ENCODE peak calls at places on chromosome 3, in nine cellular contexts. One of them, this sample, is unnamed.

GRCh38 chr3:110074095-110074494 is 736.7 kb upstream of the DPPA4 start:
- DNase-seq in AG10803: no peak
- DNase-seq in skeletal muscle cell: no peak
- DNase-seq in right cardiac atrium: no peak
- DNase-seq in cardiac fibroblast: no peak
- DNase-seq in HFF-Myc: no peak
- DNase-seq in left ventricle myocardium inferior: no peak
- DNase-seq in aorta: no peak
- DNase-seq in SJSA1: no peak
- DNase-seq in this sample: no peak

GRCh38 chr3:13098605-13099004 is 25.4 kb upstream of the IQSEC1 start:
- DNase-seq in aorta: no peak
- DNase-seq in HFF-Myc: no peak
- DNase-seq in right cardiac atrium: no peak
- DNase-seq in SJSA1: no peak
- DNase-seq in AG10803: no peak
- DNase-seq in skeletal muscle cell: no peak
- DNase-seq in cardiac fibroblast: no peak
- DNase-seq in left ventricle myocardium inferior: no peak
- DNase-seq in this sample: no peak

GRCh38 chr3:115788921-115789470 is 165.7 kb downstream of the GAP43 start:
- DNase-seq in HFF-Myc: peak
- DNase-seq in right cardiac atrium: no peak
- DNase-seq in SJSA1: peak
- DNase-seq in AG10803: peak
- DNase-seq in left ventricle myocardium inferior: no peak
- DNase-seq in skeletal muscle cell: peak
- DNase-seq in cardiac fibroblast: peak
- DNase-seq in aorta: no peak
- DNase-seq in this sample: peak

GRCh38 chr3:112093180-112093522 is 7.0 kb downstream of the C3orf52 start:
- DNase-seq in SJSA1: no peak
- DNase-seq in skeletal muscle cell: no peak
- DNase-seq in right cardiac atrium: no peak
- DNase-seq in AG10803: no peak
- DNase-seq in left ventricle myocardium inferior: no peak
- DNase-seq in HFF-Myc: no peak
- DNase-seq in aorta: no peak
- DNase-seq in cardiac fibroblast: peak
- DNase-seq in this sample: peak

GRCh38 chr3:139718415-139718814 is 40.6 kb upstream of the NMNAT3 start:
- DNase-seq in SJSA1: peak
- DNase-seq in AG10803: peak
- DNase-seq in right cardiac atrium: peak
- DNase-seq in skeletal muscle cell: peak
- DNase-seq in cardiac fibroblast: peak
- DNase-seq in HFF-Myc: peak
- DNase-seq in left ventricle myocardium inferior: peak
- DNase-seq in aorta: no peak
- DNase-seq in this sample: peak

GRCh38 chr3:61530355-61530754 is 31.0 kb upstream of the PTPRG start:
- DNase-seq in HFF-Myc: no peak
- DNase-seq in skeletal muscle cell: no peak
- DNase-seq in right cardiac atrium: no peak
- DNase-seq in left ventricle myocardium inferior: no peak
- DNase-seq in aorta: no peak
- DNase-seq in AG10803: peak
- DNase-seq in cardiac fibroblast: peak
- DNase-seq in SJSA1: no peak
- DNase-seq in this sample: peak

GRCh38 chr3:117630885-117631284 is 921.3 kb downstream of the TUSC7 start:
- DNase-seq in HFF-Myc: peak
- DNase-seq in skeletal muscle cell: no peak
- DNase-seq in aorta: no peak
- DNase-seq in cardiac fibroblast: no peak
- DNase-seq in right cardiac atrium: no peak
- DNase-seq in left ventricle myocardium inferior: no peak
- DNase-seq in AG10803: no peak
- DNase-seq in SJSA1: no peak
- DNase-seq in this sample: no peak

GRCh38 chr3:157073810-157074209 is 86.1 kb downstream of the CCNL1 start:
- DNase-seq in left ventricle myocardium inferior: no peak
- DNase-seq in aorta: no peak
- DNase-seq in cardiac fibroblast: peak
- DNase-seq in AG10803: peak
- DNase-seq in SJSA1: no peak
- DNase-seq in HFF-Myc: peak
- DNase-seq in right cardiac atrium: no peak
- DNase-seq in skeletal muscle cell: no peak
- DNase-seq in this sample: peak

GRCh38 chr3:99909714-99910508 is 92.2 kb downstream of the CMSS1 start:
- DNase-seq in AG10803: peak
- DNase-seq in left ventricle myocardium inferior: no peak
- DNase-seq in HFF-Myc: no peak
- DNase-seq in right cardiac atrium: no peak
- DNase-seq in aorta: no peak
- DNase-seq in SJSA1: peak
- DNase-seq in skeletal muscle cell: peak
- DNase-seq in cardiac fibroblast: no peak
- DNase-seq in this sample: peak

GRCh38 chr3:4508048-4508981 is 15.2 kb downstream of the ITPR1 start:
- DNase-seq in SJSA1: no peak
- DNase-seq in aorta: no peak
- DNase-seq in left ventricle myocardium inferior: no peak
- DNase-seq in HFF-Myc: no peak
- DNase-seq in cardiac fibroblast: no peak
- DNase-seq in right cardiac atrium: no peak
- DNase-seq in skeletal muscle cell: no peak
- DNase-seq in AG10803: no peak
- DNase-seq in this sample: no peak

GRCh38 chr3:168951368-168951767 is 712.1 kb downstream of the MECOM start:
- DNase-seq in SJSA1: no peak
- DNase-seq in left ventricle myocardium inferior: no peak
- DNase-seq in skeletal muscle cell: no peak
- DNase-seq in cardiac fibroblast: no peak
- DNase-seq in aorta: no peak
- DNase-seq in HFF-Myc: no peak
- DNase-seq in right cardiac atrium: no peak
- DNase-seq in AG10803: no peak
- DNase-seq in this sample: no peak

GRCh38 chr3:139320551-139321309 is 23.1 kb upstream of the MRPS22 start:
- DNase-seq in left ventricle myocardium inferior: no peak
- DNase-seq in SJSA1: no peak
- DNase-seq in skeletal muscle cell: no peak
- DNase-seq in HFF-Myc: no peak
- DNase-seq in AG10803: no peak
- DNase-seq in cardiac fibroblast: no peak
- DNase-seq in right cardiac atrium: no peak
- DNase-seq in aorta: no peak
- DNase-seq in this sample: no peak

GRCh38 chr3:157914882-157915281 is 191.3 kb downstream of the SHOX2 start:
- DNase-seq in HFF-Myc: no peak
- DNase-seq in cardiac fibroblast: peak
- DNase-seq in left ventricle myocardium inferior: no peak
- DNase-seq in aorta: no peak
- DNase-seq in AG10803: peak
- DNase-seq in SJSA1: no peak
- DNase-seq in skeletal muscle cell: no peak
- DNase-seq in right cardiac atrium: no peak
- DNase-seq in this sample: no peak

GRCh38 chr3:197372076-197372661 is 73.8 kb upstream of the DLG1 start:
- DNase-seq in SJSA1: peak
- DNase-seq in HFF-Myc: peak
- DNase-seq in AG10803: peak
- DNase-seq in aorta: no peak
- DNase-seq in cardiac fibroblast: peak
- DNase-seq in right cardiac atrium: no peak
- DNase-seq in skeletal muscle cell: peak
- DNase-seq in left ventricle myocardium inferior: no peak
- DNase-seq in this sample: peak

GRCh38 chr3:149245738-149246451 is 24.3 kb upstream of the CP start:
- DNase-seq in right cardiac atrium: no peak
- DNase-seq in HFF-Myc: no peak
- DNase-seq in SJSA1: peak
- DNase-seq in AG10803: peak
- DNase-seq in aorta: no peak
- DNase-seq in skeletal muscle cell: no peak
- DNase-seq in left ventricle myocardium inferior: no peak
- DNase-seq in cardiac fibroblast: peak
- DNase-seq in this sample: peak

GRCh38 chr3:5136619-5137429 is 14.7 kb downstream of the ARL8B start:
- DNase-seq in aorta: no peak
- DNase-seq in cardiac fibroblast: peak
- DNase-seq in skeletal muscle cell: no peak
- DNase-seq in AG10803: no peak
- DNase-seq in right cardiac atrium: no peak
- DNase-seq in HFF-Myc: no peak
- DNase-seq in SJSA1: no peak
- DNase-seq in left ventricle myocardium inferior: no peak
- DNase-seq in this sample: peak

GRCh38 chr3:69665026-69665739 is 74.1 kb upstream of the MITF start:
- DNase-seq in SJSA1: no peak
- DNase-seq in cardiac fibroblast: peak
- DNase-seq in right cardiac atrium: peak
- DNase-seq in HFF-Myc: no peak
- DNase-seq in left ventricle myocardium inferior: no peak
- DNase-seq in aorta: no peak
- DNase-seq in skeletal muscle cell: no peak
- DNase-seq in AG10803: no peak
- DNase-seq in this sample: peak

GRCh38 chr3:54243262-54243931 is 121.0 kb downstream of the CACNA2D3 start:
- DNase-seq in skeletal muscle cell: no peak
- DNase-seq in aorta: no peak
- DNase-seq in right cardiac atrium: peak
- DNase-seq in SJSA1: peak
- DNase-seq in HFF-Myc: no peak
- DNase-seq in left ventricle myocardium inferior: no peak
- DNase-seq in AG10803: no peak
- DNase-seq in cardiac fibroblast: no peak
- DNase-seq in this sample: peak

GRCh38 chr3:10992017-10992945 is at the start of gene SLC6A1:
- DNase-seq in AG10803: no peak
- DNase-seq in HFF-Myc: no peak
- DNase-seq in aorta: peak
- DNase-seq in left ventricle myocardium inferior: no peak
- DNase-seq in right cardiac atrium: peak
- DNase-seq in SJSA1: no peak
- DNase-seq in skeletal muscle cell: no peak
- DNase-seq in cardiac fibroblast: no peak
- DNase-seq in this sample: no peak
- H3K4me3 ChIP-seq in AG10803: no peak
- H3K4me3 ChIP-seq in HFF-Myc: no peak
- H3K4me3 ChIP-seq in aorta: peak
- H3K4me3 ChIP-seq in left ventricle myocardium inferior: peak
- H3K4me3 ChIP-seq in right cardiac atrium: peak
- H3K4me3 ChIP-seq in SJSA1: no peak
- H3K4me3 ChIP-seq in skeletal muscle cell: peak
- H3K4me3 ChIP-seq in cardiac fibroblast: no peak
- H3K4me3 ChIP-seq in this sample: no peak

GRCh38 chr3:42501321-42501680 is 1.1 kb upstream of the VIPR1 start:
- DNase-seq in aorta: peak
- DNase-seq in SJSA1: no peak
- DNase-seq in left ventricle myocardium inferior: no peak
- DNase-seq in skeletal muscle cell: no peak
- DNase-seq in AG10803: no peak
- DNase-seq in HFF-Myc: no peak
- DNase-seq in right cardiac atrium: no peak
- DNase-seq in cardiac fibroblast: no peak
- DNase-seq in this sample: no peak
- H3K4me3 ChIP-seq in aorta: no peak
- H3K4me3 ChIP-seq in SJSA1: no peak
- H3K4me3 ChIP-seq in left ventricle myocardium inferior: peak
- H3K4me3 ChIP-seq in skeletal muscle cell: no peak
- H3K4me3 ChIP-seq in AG10803: no peak
- H3K4me3 ChIP-seq in HFF-Myc: no peak
- H3K4me3 ChIP-seq in right cardiac atrium: peak
- H3K4me3 ChIP-seq in cardiac fibroblast: peak
- H3K4me3 ChIP-seq in this sample: peak

GRCh38 chr3:151538706-151539403 is 78.0 kb upstream of the IGSF10 start:
- DNase-seq in cardiac fibroblast: no peak
- DNase-seq in left ventricle myocardium inferior: no peak
- DNase-seq in right cardiac atrium: peak
- DNase-seq in aorta: no peak
- DNase-seq in AG10803: peak
- DNase-seq in HFF-Myc: peak
- DNase-seq in SJSA1: peak
- DNase-seq in skeletal muscle cell: peak
- DNase-seq in this sample: no peak
- H3K4me3 ChIP-seq in cardiac fibroblast: no peak
- H3K4me3 ChIP-seq in left ventricle myocardium inferior: no peak
- H3K4me3 ChIP-seq in right cardiac atrium: peak
- H3K4me3 ChIP-seq in aorta: no peak
- H3K4me3 ChIP-seq in AG10803: peak
- H3K4me3 ChIP-seq in HFF-Myc: peak
- H3K4me3 ChIP-seq in SJSA1: no peak
- H3K4me3 ChIP-seq in skeletal muscle cell: no peak
- H3K4me3 ChIP-seq in this sample: no peak

GRCh38 chr3:134464693-134465385 is 20.9 kb downstream of the ANAPC13 start:
- DNase-seq in left ventricle myocardium inferior: no peak
- DNase-seq in aorta: no peak
- DNase-seq in SJSA1: no peak
- DNase-seq in HFF-Myc: no peak
- DNase-seq in skeletal muscle cell: no peak
- DNase-seq in AG10803: peak
- DNase-seq in right cardiac atrium: no peak
- DNase-seq in cardiac fibroblast: no peak
- DNase-seq in this sample: no peak
- H3K4me3 ChIP-seq in left ventricle myocardium inferior: peak
- H3K4me3 ChIP-seq in aorta: no peak
- H3K4me3 ChIP-seq in SJSA1: no peak
- H3K4me3 ChIP-seq in HFF-Myc: no peak
- H3K4me3 ChIP-seq in skeletal muscle cell: no peak
- H3K4me3 ChIP-seq in AG10803: peak
- H3K4me3 ChIP-seq in right cardiac atrium: no peak
- H3K4me3 ChIP-seq in cardiac fibroblast: no peak
- H3K4me3 ChIP-seq in this sample: no peak

DNA sequence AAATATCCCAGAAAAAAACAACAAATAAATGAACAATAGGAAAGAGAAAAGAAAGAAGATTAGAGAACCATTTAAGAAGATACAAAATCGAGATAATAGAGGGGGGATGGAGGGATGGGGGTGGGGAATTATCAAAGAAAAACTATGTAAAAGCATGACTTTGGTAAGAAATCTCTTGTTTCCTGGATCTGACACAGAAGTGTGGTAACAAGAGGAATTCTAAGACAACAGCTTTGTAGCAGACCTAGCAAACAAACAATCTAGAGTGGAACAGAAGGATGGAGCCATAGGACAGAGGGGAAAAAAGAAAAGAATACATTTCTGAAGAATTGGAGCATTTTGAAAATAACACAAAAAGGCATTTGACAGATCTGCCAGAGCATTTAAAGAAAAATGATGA is 49.3 kb upstream of the HEG1 start:
- DNase-seq in right cardiac atrium: no peak
- DNase-seq in cardiac fibroblast: no peak
- DNase-seq in AG10803: no peak
- DNase-seq in skeletal muscle cell: no peak
- DNase-seq in HFF-Myc: no peak
- DNase-seq in SJSA1: no peak
- DNase-seq in aorta: no peak
- DNase-seq in left ventricle myocardium inferior: no peak
- DNase-seq in this sample: peak
- H3K4me3 ChIP-seq in right cardiac atrium: no peak
- H3K4me3 ChIP-seq in cardiac fibroblast: no peak
- H3K4me3 ChIP-seq in AG10803: no peak
- H3K4me3 ChIP-seq in skeletal muscle cell: no peak
- H3K4me3 ChIP-seq in HFF-Myc: no peak
- H3K4me3 ChIP-seq in SJSA1: no peak
- H3K4me3 ChIP-seq in aorta: no peak
- H3K4me3 ChIP-seq in left ventricle myocardium inferior: no peak
- H3K4me3 ChIP-seq in this sample: no peak